ENCODE peak calls at places on chromosomes 1 and 21, in four cellular contexts. One of them, this sample, is unnamed.

GRCh38 chr1:46220808-46221207 is 17.7 kb downstream of the LURAP1 start:
- DNase-seq in A673: no peak
- DNase-seq in hepatocyte: no peak
- DNase-seq in fibroblast of mammary gland: no peak
- DNase-seq in this sample: no peak

GRCh38 chr1:232252719-232253118 is 377.2 kb downstream of the SIPA1L2 start:
- DNase-seq in A673: peak
- DNase-seq in hepatocyte: no peak
- DNase-seq in fibroblast of mammary gland: no peak
- DNase-seq in this sample: no peak

GRCh38 chr1:63379583-63379982 is 12.2 kb downstream of the ALG6 start:
- DNase-seq in A673: no peak
- DNase-seq in hepatocyte: no peak
- DNase-seq in fibroblast of mammary gland: no peak
- DNase-seq in this sample: no peak

GRCh38 chr1:4652631-4653327 is 1.6 kb upstream of the AJAP1 start:
- DNase-seq in A673: peak
- DNase-seq in hepatocyte: peak
- DNase-seq in fibroblast of mammary gland: peak
- DNase-seq in this sample: no peak

GRCh38 chr1:87863317-87863716 is 534.6 kb downstream of the LMO4 start:
- DNase-seq in A673: peak
- DNase-seq in hepatocyte: no peak
- DNase-seq in fibroblast of mammary gland: no peak
- DNase-seq in this sample: no peak

GRCh38 chr1:201176931-201177330 is 13.7 kb upstream of the IGFN1 start:
- DNase-seq in A673: no peak
- DNase-seq in hepatocyte: peak
- DNase-seq in fibroblast of mammary gland: peak
- DNase-seq in this sample: no peak

GRCh38 chr1:219413523-219413922 is 199.4 kb downstream of the ZC3H11B start:
- DNase-seq in A673: no peak
- DNase-seq in hepatocyte: no peak
- DNase-seq in fibroblast of mammary gland: no peak
- DNase-seq in this sample: no peak

GRCh38 chr21:41169701-41170100 is 1.7 kb downstream of the BACE2 start:
- DNase-seq in A673: no peak
- DNase-seq in hepatocyte: no peak
- DNase-seq in fibroblast of mammary gland: peak
- DNase-seq in this sample: no peak

GRCh38 chr1:203440780-203441179 is 34.8 kb upstream of the PRELP start:
- DNase-seq in A673: peak
- DNase-seq in hepatocyte: peak
- DNase-seq in fibroblast of mammary gland: peak
- DNase-seq in this sample: peak

GRCh38 chr1:173222149-173223030 is 15.3 kb upstream of the TNFSF4 start:
- DNase-seq in A673: no peak
- DNase-seq in hepatocyte: no peak
- DNase-seq in fibroblast of mammary gland: no peak
- DNase-seq in this sample: no peak

GRCh38 chr1:182120411-182121258 is 59.1 kb upstream of the ZNF648 start:
- DNase-seq in A673: no peak
- DNase-seq in hepatocyte: no peak
- DNase-seq in fibroblast of mammary gland: peak
- DNase-seq in this sample: peak

GRCh38 chr1:92317836-92318493 is 19.1 kb downstream of the RPAP2 start:
- DNase-seq in A673: no peak
- DNase-seq in hepatocyte: no peak
- DNase-seq in fibroblast of mammary gland: no peak
- DNase-seq in this sample: no peak

GRCh38 chr1:108199781-108200626 is at the start of gene SLC25A24:
- DNase-seq in A673: peak
- DNase-seq in hepatocyte: peak
- DNase-seq in fibroblast of mammary gland: peak
- DNase-seq in this sample: peak

GRCh38 chr1:239718997-239719628 is 332.7 kb downstream of the CHRM3 start:
- DNase-seq in A673: no peak
- DNase-seq in hepatocyte: no peak
- DNase-seq in fibroblast of mammary gland: no peak
- DNase-seq in this sample: no peak

GRCh38 chr1:90201467-90202358 is 206.8 kb downstream of the ZNF326 start:
- DNase-seq in A673: no peak
- DNase-seq in hepatocyte: no peak
- DNase-seq in fibroblast of mammary gland: peak
- DNase-seq in this sample: no peak

GRCh38 chr1:27588256-27589232 is 15.4 kb downstream of the AHDC1 start:
- DNase-seq in A673: no peak
- DNase-seq in hepatocyte: no peak
- DNase-seq in fibroblast of mammary gland: peak
- DNase-seq in this sample: no peak

GRCh38 chr1:167488786-167489185 is 29.5 kb downstream of the CD247 start:
- DNase-seq in A673: no peak
- DNase-seq in hepatocyte: no peak
- DNase-seq in fibroblast of mammary gland: no peak
- DNase-seq in this sample: no peak

GRCh38 chr21:30444204-30444603 is 4.1 kb downstream of the KRTAP15-1 start:
- DNase-seq in A673: no peak
- DNase-seq in hepatocyte: no peak
- DNase-seq in fibroblast of mammary gland: no peak
- DNase-seq in this sample: no peak

GRCh38 chr1:165408518-165408917 is 36.4 kb downstream of the RXRG start:
- DNase-seq in A673: peak
- DNase-seq in hepatocyte: peak
- DNase-seq in fibroblast of mammary gland: peak
- DNase-seq in this sample: no peak

GRCh38 chr1:219931033-219931432 is 2.7 kb upstream of the SLC30A10 start:
- DNase-seq in A673: peak
- DNase-seq in hepatocyte: peak
- DNase-seq in fibroblast of mammary gland: no peak
- DNase-seq in this sample: no peak

GRCh38 chr1:113630340-113631327 is 128.7 kb downstream of the PHTF1 start:
- DNase-seq in A673: no peak
- DNase-seq in hepatocyte: no peak
- DNase-seq in fibroblast of mammary gland: no peak
- DNase-seq in this sample: no peak

GRCh38 chr21:25369524-25370300 is 237.6 kb downstream of the MRPL39 start:
- DNase-seq in A673: peak
- DNase-seq in hepatocyte: no peak
- DNase-seq in fibroblast of mammary gland: peak
- DNase-seq in this sample: no peak

GRCh38 chr21:38114717-38115333 is 142.0 kb upstream of the KCNJ15 start:
- DNase-seq in A673: no peak
- DNase-seq in hepatocyte: no peak
- DNase-seq in fibroblast of mammary gland: no peak
- DNase-seq in this sample: no peak

GRCh38 chr1:230735447-230735846 is 11.7 kb upstream of the CAPN9 start:
- DNase-seq in A673: no peak
- DNase-seq in hepatocyte: peak
- DNase-seq in fibroblast of mammary gland: no peak
- DNase-seq in this sample: no peak

GRCh38 chr1:244439391-244440032 is 12.2 kb downstream of the ADSS2 start:
- DNase-seq in A673: peak
- DNase-seq in hepatocyte: no peak
- DNase-seq in fibroblast of mammary gland: no peak
- DNase-seq in this sample: no peak

GRCh38 chr1:61013189-61013952 is 69.0 kb upstream of the NFIA start:
- DNase-seq in A673: no peak
- DNase-seq in hepatocyte: no peak
- DNase-seq in fibroblast of mammary gland: no peak
- DNase-seq in this sample: no peak

GRCh38 chr21:28884481-28884880 is 108.2 kb downstream of the LTN1 start:
- DNase-seq in A673: no peak
- DNase-seq in hepatocyte: no peak
- DNase-seq in fibroblast of mammary gland: peak
- DNase-seq in this sample: no peak

GRCh38 chr1:3902111-3902511 is 2.0 kb upstream of the C1orf174 start:
- DNase-seq in A673: no peak
- DNase-seq in hepatocyte: no peak
- DNase-seq in fibroblast of mammary gland: no peak
- DNase-seq in this sample: no peak

GRCh38 chr1:40592107-40592773 is 60.8 kb downstream of the ZNF684 start:
- DNase-seq in A673: peak
- DNase-seq in hepatocyte: peak
- DNase-seq in fibroblast of mammary gland: peak
- DNase-seq in this sample: no peak

GRCh38 chr21:14838400-14838799 is 226.4 kb downstream of the NRIP1 start:
- DNase-seq in A673: no peak
- DNase-seq in hepatocyte: no peak
- DNase-seq in fibroblast of mammary gland: no peak
- DNase-seq in this sample: no peak

GRCh38 chr1:89254658-89255287 is 17.9 kb downstream of the GBP5 start:
- DNase-seq in A673: peak
- DNase-seq in hepatocyte: no peak
- DNase-seq in fibroblast of mammary gland: no peak
- DNase-seq in this sample: no peak

GRCh38 chr1:51734899-51735745 is 118.2 kb downstream of the OSBPL9 start:
- DNase-seq in A673: peak
- DNase-seq in hepatocyte: peak
- DNase-seq in fibroblast of mammary gland: peak
- DNase-seq in this sample: no peak

GRCh38 chr1:8661185-8662110 is 156.0 kb downstream of the RERE start:
- DNase-seq in A673: peak
- DNase-seq in hepatocyte: peak
- DNase-seq in fibroblast of mammary gland: peak
- DNase-seq in this sample: no peak

GRCh38 chr1:245108909-245109308 is 45.9 kb upstream of the KIF26B start:
- DNase-seq in A673: no peak
- DNase-seq in hepatocyte: no peak
- DNase-seq in fibroblast of mammary gland: no peak
- DNase-seq in this sample: no peak

GRCh38 chr1:117783586-117784396 is 145.6 kb downstream of the GDAP2 start:
- DNase-seq in A673: no peak
- DNase-seq in hepatocyte: no peak
- DNase-seq in fibroblast of mammary gland: no peak
- DNase-seq in this sample: no peak

GRCh38 chr1:247293047-247293446 is 37.2 kb downstream of the VN1R5 start:
- DNase-seq in A673: no peak
- DNase-seq in hepatocyte: no peak
- DNase-seq in fibroblast of mammary gland: no peak
- DNase-seq in this sample: no peak

GRCh38 chr1:156896490-156897033 is 3.0 kb downstream of the PEAR1 start:
- DNase-seq in A673: no peak
- DNase-seq in hepatocyte: peak
- DNase-seq in fibroblast of mammary gland: peak
- DNase-seq in this sample: no peak

GRCh38 chr1:94925561-94926364 is 1.1 kb downstream of the CNN3 start:
- DNase-seq in A673: peak
- DNase-seq in hepatocyte: peak
- DNase-seq in fibroblast of mammary gland: peak
- DNase-seq in this sample: peak

GRCh38 chr21:33682992-33683627 is 40.8 kb downstream of the ITSN1 start:
- DNase-seq in A673: peak
- DNase-seq in hepatocyte: peak
- DNase-seq in fibroblast of mammary gland: peak
- DNase-seq in this sample: no peak

GRCh38 chr1:181099152-181100014 is 10.9 kb downstream of the IER5 start:
- DNase-seq in A673: peak
- DNase-seq in hepatocyte: peak
- DNase-seq in fibroblast of mammary gland: peak
- DNase-seq in this sample: no peak
- H3K4me3 ChIP-seq in A673: peak
- H3K4me3 ChIP-seq in hepatocyte: no peak
- H3K4me3 ChIP-seq in fibroblast of mammary gland: no peak
- H3K4me3 ChIP-seq in this sample: no peak

GRCh38 chr1:160064746-160065145 is 5.2 kb downstream of the KCNJ10 start:
- DNase-seq in A673: no peak
- DNase-seq in hepatocyte: no peak
- DNase-seq in fibroblast of mammary gland: no peak
- DNase-seq in this sample: no peak

GRCh38 chr1:160069460-160070231 is at the start of gene KCNJ10:
- DNase-seq in A673: no peak
- DNase-seq in hepatocyte: no peak
- DNase-seq in fibroblast of mammary gland: no peak
- DNase-seq in this sample: no peak

GRCh38 chr1:160064164-160064563 is 5.8 kb downstream of the KCNJ10 start:
- DNase-seq in A673: no peak
- DNase-seq in hepatocyte: no peak
- DNase-seq in fibroblast of mammary gland: peak
- DNase-seq in this sample: no peak

GRCh38 chr1:160068231-160068630 is 1.7 kb downstream of the KCNJ10 start:
- DNase-seq in A673: no peak
- DNase-seq in hepatocyte: no peak
- DNase-seq in fibroblast of mammary gland: no peak
- DNase-seq in this sample: peak

GRCh38 chr1:160066829-160067720 is 2.9 kb downstream of the KCNJ10 start:
- DNase-seq in A673: peak
- DNase-seq in hepatocyte: no peak
- DNase-seq in fibroblast of mammary gland: no peak
- DNase-seq in this sample: no peak
- TF ChIP-seq CTCF in A673: no peak
- TF ChIP-seq CTCF in hepatocyte: no peak
- TF ChIP-seq CTCF in fibroblast of mammary gland: no peak
- TF ChIP-seq CTCF in this sample: no peak

GRCh38 chr1:5993553-5994510 is 1.6 kb upstream of the NPHP4 start:
- DNase-seq in A673: no peak
- DNase-seq in hepatocyte: no peak
- DNase-seq in fibroblast of mammary gland: no peak
- DNase-seq in this sample: no peak
- H3K4me3 ChIP-seq in A673: peak
- H3K4me3 ChIP-seq in hepatocyte: no peak
- H3K4me3 ChIP-seq in fibroblast of mammary gland: peak
- H3K4me3 ChIP-seq in this sample: peak

GRCh38 chr1:160161965-160162705 is 10.7 kb downstream of the ATP1A4 start:
- DNase-seq in A673: no peak
- DNase-seq in hepatocyte: no peak
- DNase-seq in fibroblast of mammary gland: peak
- DNase-seq in this sample: no peak
- TF ChIP-seq CTCF in A673: no peak
- TF ChIP-seq CTCF in hepatocyte: peak
- TF ChIP-seq CTCF in fibroblast of mammary gland: peak
- TF ChIP-seq CTCF in this sample: peak

DNA sequence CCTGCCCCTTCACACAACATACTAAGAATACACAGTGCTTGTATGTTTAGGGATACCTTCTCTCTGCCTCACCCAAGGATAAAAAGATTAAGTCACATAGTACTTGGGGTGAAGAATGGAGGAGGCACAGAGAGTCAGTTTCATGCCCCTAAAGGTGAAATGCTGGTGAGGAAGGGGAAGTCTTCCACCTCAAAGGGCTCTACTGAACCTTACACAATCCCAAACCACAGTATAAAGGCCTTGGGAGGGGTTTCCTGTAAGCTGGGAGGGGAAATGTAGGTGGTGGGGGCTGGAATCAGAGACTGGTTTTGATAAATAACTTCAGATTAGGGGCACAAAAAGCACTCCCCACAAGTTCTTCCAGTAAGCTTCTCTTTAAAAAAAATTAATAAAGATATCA is 3.5 kb downstream of the MINDY1 start:
- DNase-seq in A673: no peak
- DNase-seq in hepatocyte: no peak
- DNase-seq in fibroblast of mammary gland: no peak
- DNase-seq in this sample: no peak
- H3K4me3 ChIP-seq in A673: no peak
- H3K4me3 ChIP-seq in hepatocyte: no peak
- H3K4me3 ChIP-seq in fibroblast of mammary gland: no peak
- H3K4me3 ChIP-seq in this sample: peak